ENCODE peak calls at places on chromosomes 6 and 20, in four cellular contexts. N is C1 segment of cervical spinal cord, Z is anterior cingulate cortex, D is AG08395. B is an unnamed sample.

GRCh38 chr6:125098253-125098652 is 55.3 kb upstream of the TPD52L1 start:
- DNase-seq in N (no peak), Z (no peak), D (no peak), B (no peak)

GRCh38 chr20:13831476-13831875 is 46.6 kb downstream of the NDUFAF5 start:
- DNase-seq in Z (no peak), D (peak), N (no peak), B (no peak)

GRCh38 chr6:47161176-47161687 is 119.1 kb upstream of the ADGRF1 start:
- DNase-seq in Z (peak), D (peak), N (no peak), B (no peak)

GRCh38 chr6:15516923-15517560 is 145.8 kb downstream of the DTNBP1 start:
- DNase-seq in Z (no peak), D (no peak), N (no peak), B (no peak)

GRCh38 chr6:103000686-103001085 is 1607.2 kb downstream of the GRIK2 start:
- DNase-seq in Z (no peak), D (no peak), N (no peak), B (no peak)

GRCh38 chr6:118776607-118777549 is 117.1 kb upstream of the ASF1A start:
- DNase-seq in N (peak), D (peak), Z (peak), B (peak)

GRCh38 chr20:12306107-12306506 is 388.4 kb downstream of the BTBD3 start:
- DNase-seq in N (no peak), D (no peak), Z (no peak), B (no peak)

GRCh38 chr20:45925821-45926506 is 8.5 kb upstream of the PCIF1 start:
- DNase-seq in Z (no peak), N (no peak), D (no peak), B (no peak)

GRCh38 chr6:44284867-44285266 is 14.6 kb downstream of the TMEM151B start:
- DNase-seq in N (no peak), Z (no peak), D (no peak), B (no peak)

GRCh38 chr20:57048027-57048869 is 218.2 kb downstream of the BMP7 start:
- DNase-seq in Z (no peak), N (no peak), D (peak), B (peak)

GRCh38 chr6:17454316-17455005 is 61.1 kb downstream of the CAP2 start:
- DNase-seq in Z (no peak), D (peak), N (no peak), B (peak)

GRCh38 chr6:2630362-2630761 is 120.4 kb downstream of the MYLK4 start:
- DNase-seq in N (no peak), D (peak), Z (no peak), B (peak)

GRCh38 chr20:50144362-50144761 is 9.2 kb downstream of the PEDS1 start:
- DNase-seq in D (peak), Z (no peak), N (no peak), B (peak)

GRCh38 chr20:4613718-4614620 is 107.7 kb upstream of the PRND start:
- DNase-seq in D (peak), N (peak), Z (peak), B (peak)

GRCh38 chr6:85670573-85670972 is 27.9 kb upstream of the SYNCRIP start:
- DNase-seq in Z (no peak), N (no peak), D (no peak), B (peak)

GRCh38 chr20:19095762-19096161 is 116.7 kb upstream of the SLC24A3 start:
- DNase-seq in D (no peak), N (no peak), Z (no peak), B (no peak)

GRCh38 chr6:30781697-30782424 is 37.5 kb upstream of the IER3 start:
- DNase-seq in Z (peak), D (peak), N (peak), B (peak)

GRCh38 chr20:50303573-50304500 is 113.2 kb downstream of the CEBPB start:
- DNase-seq in N (peak), D (peak), Z (no peak), B (peak)

GRCh38 chr20:47574616-47575401 is 73.1 kb downstream of the NCOA3 start:
- DNase-seq in Z (no peak), D (no peak), N (no peak), B (peak)

GRCh38 chr6:1607557-1608221 is 2.0 kb upstream of the FOXC1 start:
- DNase-seq in D (no peak), N (no peak), Z (no peak), B (no peak)

GRCh38 chr6:64217721-64218603 is 582.4 kb downstream of the PHF3 start:
- DNase-seq in Z (no peak), D (no peak), N (no peak), B (peak)

GRCh38 chr6:24426729-24427446 is 24.2 kb downstream of the MRS2 start:
- DNase-seq in D (no peak), N (no peak), Z (no peak), B (no peak)

GRCh38 chr6:17098538-17098937 is 3.3 kb upstream of the STMND1 start:
- DNase-seq in D (no peak), Z (no peak), N (no peak), B (peak)

GRCh38 chr20:57662028-57662312 is 41.7 kb upstream of the ZBP1 start:
- DNase-seq in Z (no peak), D (no peak), N (no peak), B (no peak)

GRCh38 chr20:38190936-38191371 is 25.9 kb upstream of the TGM2 start:
- DNase-seq in N (no peak), Z (no peak), D (peak), B (no peak)

GRCh38 chr6:14309516-14309915 is 191.9 kb downstream of the CD83 start:
- DNase-seq in Z (no peak), N (no peak), D (no peak), B (no peak)

GRCh38 chr6:138377844-138378243 is at the start of gene SMIM28:
- DNase-seq in Z (no peak), N (no peak), D (no peak), B (no peak)

GRCh38 chr6:66057034-66057433 is 350.0 kb upstream of the EYS start:
- DNase-seq in Z (no peak), N (no peak), D (no peak), B (no peak)

GRCh38 chr6:30359276-30359675 is 14.3 kb downstream of the RPP21 start:
- DNase-seq in N (no peak), D (no peak), Z (no peak), B (no peak)

GRCh38 chr6:31556312-31556711 is 8.9 kb downstream of the NFKBIL1 start:
- DNase-seq in N (no peak), D (no peak), Z (no peak), B (no peak)

GRCh38 chr6:157244175-157244574 is 79.1 kb downstream of the TMEM242 start:
- DNase-seq in D (peak), Z (no peak), N (no peak), B (peak)

GRCh38 chr6:6407061-6407723 is 86.7 kb upstream of the F13A1 start:
- DNase-seq in N (no peak), D (peak), Z (no peak), B (no peak)

GRCh38 chr6:37535701-37536461 is 36.2 kb upstream of the CCDC167 start:
- DNase-seq in N (no peak), Z (no peak), D (no peak), B (no peak)

GRCh38 chr6:113047148-113047547 is 700.0 kb downstream of the RFPL4B start:
- DNase-seq in Z (no peak), N (no peak), D (peak), B (no peak)

GRCh38 chr20:63980317-63980805 is 571 bp upstream of the PRPF6 start:
- DNase-seq in N (no peak), Z (no peak), D (no peak), B (no peak)

GRCh38 chr6:64330694-64331309 is 695.2 kb downstream of the PHF3 start:
- DNase-seq in D (no peak), Z (peak), N (peak), B (peak)

GRCh38 chr6:152343735-152344360 is 293.3 kb downstream of the SYNE1 start:
- DNase-seq in N (no peak), Z (no peak), D (no peak), B (no peak)

B was measured in brain microvascular endothelial cell.